ENCODE peak calls at places on chromosomes 16 and 17, in seven cellular contexts. G, F, D, Q, Y, H and O are unnamed samples.

GRCh38 chr17:30347488-30347887 is 13.6 kb upstream of the TMIGD1 start:
- DNase-seq in G (no peak), F (no peak), D (no peak), Q (no peak), Y (no peak), H (no peak), O (no peak)

GRCh38 chr16:72935896-72936295 is 112.0 kb downstream of the ZFHX3 start:
- DNase-seq in G (peak), F (no peak), D (no peak), Q (no peak), Y (no peak), H (peak), O (no peak)

GRCh38 chr16:10317425-10318001 is 68.3 kb upstream of the ATF7IP2 start:
- DNase-seq in G (no peak), F (no peak), D (no peak), Q (no peak), Y (no peak), H (no peak), O (no peak)

GRCh38 chr16:3696425-3697218 is 20.7 kb downstream of the TRAP1 start:
- DNase-seq in G (no peak), F (no peak), D (peak), Q (no peak), Y (no peak), H (no peak), O (peak)

GRCh38 chr17:77455111-77455877 is 314.5 kb downstream of the SEC14L1 start:
- DNase-seq in G (no peak), F (no peak), D (no peak), Q (no peak), Y (peak), H (no peak), O (no peak)

GRCh38 chr17:3988297-3989120 is 24.3 kb upstream of the ATP2A3 start:
- DNase-seq in G (no peak), F (peak), D (no peak), Q (no peak), Y (no peak), H (no peak), O (no peak)

GRCh38 chr16:66740533-66740932 is 10.9 kb downstream of the DYNC1LI2 start:
- DNase-seq in G (no peak), F (no peak), D (no peak), Q (peak), Y (no peak), H (no peak), O (no peak)

GRCh38 chr16:75529959-75530358 is 5.9 kb downstream of the CHST5 start:
- DNase-seq in G (no peak), F (peak), D (no peak), Q (no peak), Y (no peak), H (no peak), O (no peak)

GRCh38 chr17:74873874-74874614 is 1.2 kb upstream of the FDXR start:
- DNase-seq in G (no peak), F (no peak), D (no peak), Q (no peak), Y (no peak), H (no peak), O (no peak)

GRCh38 chr17:73489991-73490390 is 154.3 kb downstream of the SDK2 start:
- DNase-seq in G (no peak), F (no peak), D (no peak), Q (no peak), Y (no peak), H (no peak), O (no peak)

GRCh38 chr17:64008830-64009229 is 10.7 kb downstream of the PRR29 start:
- DNase-seq in G (no peak), F (peak), D (no peak), Q (peak), Y (no peak), H (no peak), O (no peak)

GRCh38 chr16:10120953-10121352 is 61.3 kb downstream of the GRIN2A start:
- DNase-seq in G (no peak), F (no peak), D (no peak), Q (no peak), Y (no peak), H (no peak), O (no peak)

GRCh38 chr16:1958715-1959268 is 546 bp upstream of the NDUFB10 start:
- DNase-seq in G (no peak), F (peak), D (no peak), Q (no peak), Y (no peak), H (no peak), O (no peak)

GRCh38 chr16:20879175-20880053 is 20.7 kb downstream of the DCUN1D3 start:
- DNase-seq in G (no peak), F (no peak), D (no peak), Q (no peak), Y (no peak), H (no peak), O (no peak)

GRCh38 chr16:86029131-86029741 is 130.3 kb downstream of the IRF8 start:
- DNase-seq in G (no peak), F (peak), D (no peak), Q (peak), Y (peak), H (peak), O (peak)

GRCh38 chr16:89955001-89955685 is 6.6 kb downstream of the DEF8 start:
- DNase-seq in G (no peak), F (no peak), D (no peak), Q (no peak), Y (no peak), H (no peak), O (no peak)

GRCh38 chr16:89952551-89952950 is 4.0 kb downstream of the DEF8 start:
- DNase-seq in G (no peak), F (no peak), D (no peak), Q (no peak), Y (no peak), H (no peak), O (no peak)

GRCh38 chr16:89952049-89952448 is 3.5 kb downstream of the DEF8 start:
- DNase-seq in G (no peak), F (no peak), D (no peak), Q (peak), Y (no peak), H (no peak), O (no peak)

GRCh38 chr16:89954462-89954861 is 5.9 kb downstream of the DEF8 start:
- DNase-seq in G (no peak), F (no peak), D (no peak), Q (no peak), Y (no peak), H (no peak), O (no peak)

GRCh38 chr16:89953671-89954406 is 5.3 kb downstream of the DEF8 start:
- DNase-seq in G (no peak), F (no peak), D (no peak), Q (no peak), Y (no peak), H (no peak), O (no peak)
- H3K4me3 ChIP-seq in G (no peak), F (no peak), D (no peak), Q (no peak), Y (no peak), H (no peak), O (no peak)

GRCh38 chr17:7586673-7587419 is 3.0 kb downstream of the SOX15 start:
- DNase-seq in G (peak), F (no peak), D (no peak), Q (peak), Y (no peak), H (no peak), O (no peak)
- TF ChIP-seq CTCF in G (peak), F (no peak), D (no peak), Q (no peak), Y (no peak), H (no peak), O (no peak)

DNA sequence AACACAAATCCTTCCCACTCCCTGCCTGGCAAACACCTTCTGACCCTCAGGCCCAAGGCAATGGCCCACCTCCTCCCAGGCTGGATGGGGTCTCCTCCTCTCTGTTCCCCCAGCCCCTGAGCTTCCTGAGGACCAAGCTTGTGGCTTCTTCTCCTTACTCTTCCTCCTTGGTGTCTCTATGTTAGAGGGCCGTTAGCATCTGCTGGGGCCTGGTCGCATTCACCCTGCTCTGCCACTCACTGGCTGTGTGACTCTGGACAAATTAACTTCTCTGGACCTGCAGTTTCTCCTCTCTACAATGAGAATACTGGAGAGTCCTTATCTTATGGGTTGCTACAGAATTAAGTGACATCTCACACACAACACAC is 725 bp upstream of the MT2A start:
- DNase-seq in G (no peak), F (no peak), D (no peak), Q (no peak), Y (no peak), H (no peak), O (no peak)
- H3K4me3 ChIP-seq in G (no peak), F (peak), D (peak), Q (peak), Y (no peak), H (peak), O (peak)

GRCh38 chr17:39754958-39755549 is 17.3 kb downstream of the GRB7 start:
- DNase-seq in G (no peak), F (no peak), D (no peak), Q (peak), Y (no peak), H (peak), O (no peak)
- TF ChIP-seq CTCF in G (no peak), F (no peak), D (no peak), Q (no peak), Y (no peak), H (no peak), O (no peak)

GRCh38 chr17:82205720-82206508 is 6.7 kb downstream of the CCDC57 start:
- DNase-seq in G (peak), F (peak), D (peak), Q (peak), Y (peak), H (peak), O (peak)
- H3K4me3 ChIP-seq in G (no peak), F (no peak), D (no peak), Q (no peak), Y (no peak), H (no peak), O (no peak)

GRCh38 chr16:80084614-80085013 is 456.2 kb upstream of the DYNLRB2 start:
- DNase-seq in G (peak), F (no peak), D (no peak), Q (peak), Y (peak), H (peak), O (no peak)
- TF ChIP-seq CTCF in G (peak), F (peak), D (peak), Q (peak), Y (peak), H (peak), O (peak)